ENCODE peak calls at places on chromosomes 1 and 21, in nine cellular contexts. One of them, this sample, is unnamed.

GRCh38 chr1:212256404-212256803 is 28.8 kb upstream of the PPP2R5A start:
- DNase-seq in ovary: no peak
- DNase-seq in heart right ventricle: no peak
- DNase-seq in small intestine: no peak
- DNase-seq in aorta: no peak
- DNase-seq in transverse colon: no peak
- DNase-seq in neural progenitor cell: no peak
- DNase-seq in naive thymus-derived CD4-positive, alpha-beta T cell: peak; percentile 59
- DNase-seq in AG04450: no peak
- DNase-seq in this sample: peak; percentile 59

GRCh38 chr1:1173793-1174415 is at the start of gene TTLL10:
- DNase-seq in naive thymus-derived CD4-positive, alpha-beta T cell: peak; percentile 31
- DNase-seq in AG04450: no peak
- DNase-seq in heart right ventricle: peak; percentile 15
- DNase-seq in ovary: no peak
- DNase-seq in aorta: peak; percentile 44
- DNase-seq in neural progenitor cell: peak; percentile 69
- DNase-seq in small intestine: no peak
- DNase-seq in transverse colon: peak; percentile 40
- DNase-seq in this sample: peak; percentile 62

GRCh38 chr1:70537788-70538187 is 126.7 kb downstream of the CTH start:
- DNase-seq in naive thymus-derived CD4-positive, alpha-beta T cell: no peak
- DNase-seq in neural progenitor cell: no peak
- DNase-seq in ovary: no peak
- DNase-seq in small intestine: no peak
- DNase-seq in heart right ventricle: no peak
- DNase-seq in aorta: no peak
- DNase-seq in AG04450: no peak
- DNase-seq in transverse colon: no peak
- DNase-seq in this sample: no peak

GRCh38 chr1:206461602-206462455 is 8.4 kb upstream of the IKBKE start:
- DNase-seq in naive thymus-derived CD4-positive, alpha-beta T cell: peak; percentile 59
- DNase-seq in ovary: peak; percentile 47
- DNase-seq in heart right ventricle: no peak
- DNase-seq in small intestine: peak; percentile 79
- DNase-seq in transverse colon: peak; percentile 82
- DNase-seq in neural progenitor cell: peak; percentile 78
- DNase-seq in AG04450: peak; percentile 41
- DNase-seq in aorta: peak; percentile 71
- DNase-seq in this sample: peak; percentile 73

GRCh38 chr1:87024936-87025537 is 110.6 kb downstream of the HS2ST1 start:
- DNase-seq in aorta: no peak
- DNase-seq in AG04450: no peak
- DNase-seq in naive thymus-derived CD4-positive, alpha-beta T cell: no peak
- DNase-seq in ovary: no peak
- DNase-seq in heart right ventricle: no peak
- DNase-seq in small intestine: peak; percentile 58
- DNase-seq in neural progenitor cell: peak; percentile 29
- DNase-seq in transverse colon: no peak
- DNase-seq in this sample: no peak

GRCh38 chr21:42862123-42862475 is 17.2 kb downstream of the WDR4 start:
- DNase-seq in neural progenitor cell: no peak
- DNase-seq in AG04450: no peak
- DNase-seq in heart right ventricle: no peak
- DNase-seq in ovary: no peak
- DNase-seq in transverse colon: no peak
- DNase-seq in naive thymus-derived CD4-positive, alpha-beta T cell: no peak
- DNase-seq in aorta: no peak
- DNase-seq in small intestine: no peak
- DNase-seq in this sample: no peak

GRCh38 chr1:4612991-4613390 is 41.4 kb upstream of the AJAP1 start:
- DNase-seq in ovary: no peak
- DNase-seq in aorta: peak; percentile 21
- DNase-seq in small intestine: no peak
- DNase-seq in heart right ventricle: no peak
- DNase-seq in neural progenitor cell: no peak
- DNase-seq in transverse colon: no peak
- DNase-seq in naive thymus-derived CD4-positive, alpha-beta T cell: no peak
- DNase-seq in AG04450: no peak
- DNase-seq in this sample: no peak

GRCh38 chr1:64516803-64517568 is 47.1 kb downstream of the CACHD1 start:
- DNase-seq in transverse colon: no peak
- DNase-seq in naive thymus-derived CD4-positive, alpha-beta T cell: no peak
- DNase-seq in small intestine: no peak
- DNase-seq in neural progenitor cell: no peak
- DNase-seq in AG04450: no peak
- DNase-seq in heart right ventricle: no peak
- DNase-seq in ovary: no peak
- DNase-seq in aorta: no peak
- DNase-seq in this sample: no peak

GRCh38 chr1:41844255-41844654 is 74.5 kb downstream of the HIVEP3 start:
- DNase-seq in aorta: no peak
- DNase-seq in AG04450: no peak
- DNase-seq in small intestine: no peak
- DNase-seq in naive thymus-derived CD4-positive, alpha-beta T cell: no peak
- DNase-seq in heart right ventricle: no peak
- DNase-seq in transverse colon: no peak
- DNase-seq in ovary: no peak
- DNase-seq in neural progenitor cell: no peak
- DNase-seq in this sample: no peak

GRCh38 chr1:94044290-94044790 is 76.6 kb downstream of the ABCA4 start:
- DNase-seq in aorta: peak; percentile 70
- DNase-seq in small intestine: peak; percentile 51
- DNase-seq in neural progenitor cell: no peak
- DNase-seq in naive thymus-derived CD4-positive, alpha-beta T cell: no peak
- DNase-seq in transverse colon: peak; percentile 29
- DNase-seq in AG04450: no peak
- DNase-seq in heart right ventricle: peak; percentile 68
- DNase-seq in ovary: no peak
- DNase-seq in this sample: no peak

GRCh38 chr1:115911298-115911697 is 65.0 kb upstream of the SLC22A15 start:
- DNase-seq in heart right ventricle: no peak
- DNase-seq in naive thymus-derived CD4-positive, alpha-beta T cell: no peak
- DNase-seq in ovary: no peak
- DNase-seq in AG04450: no peak
- DNase-seq in small intestine: peak; percentile 9
- DNase-seq in neural progenitor cell: no peak
- DNase-seq in aorta: no peak
- DNase-seq in transverse colon: no peak
- DNase-seq in this sample: no peak

GRCh38 chr1:59308839-59309238 is 11.9 kb downstream of the FGGY start:
- DNase-seq in neural progenitor cell: no peak
- DNase-seq in naive thymus-derived CD4-positive, alpha-beta T cell: no peak
- DNase-seq in small intestine: no peak
- DNase-seq in ovary: no peak
- DNase-seq in heart right ventricle: no peak
- DNase-seq in AG04450: no peak
- DNase-seq in aorta: no peak
- DNase-seq in transverse colon: no peak
- DNase-seq in this sample: peak; percentile 45

GRCh38 chr1:81851217-81851616 is 50.5 kb downstream of the ADGRL2 start:
- DNase-seq in neural progenitor cell: no peak
- DNase-seq in heart right ventricle: no peak
- DNase-seq in ovary: no peak
- DNase-seq in small intestine: no peak
- DNase-seq in naive thymus-derived CD4-positive, alpha-beta T cell: no peak
- DNase-seq in transverse colon: no peak
- DNase-seq in AG04450: no peak
- DNase-seq in aorta: no peak
- DNase-seq in this sample: no peak

GRCh38 chr1:52996653-52997052 is 65.4 kb upstream of the PODN start:
- DNase-seq in transverse colon: no peak
- DNase-seq in ovary: no peak
- DNase-seq in naive thymus-derived CD4-positive, alpha-beta T cell: no peak
- DNase-seq in aorta: no peak
- DNase-seq in AG04450: no peak
- DNase-seq in small intestine: no peak
- DNase-seq in neural progenitor cell: no peak
- DNase-seq in heart right ventricle: no peak
- DNase-seq in this sample: no peak

GRCh38 chr21:22631066-22631465 is 1632.9 kb downstream of the NCAM2 start:
- DNase-seq in AG04450: no peak
- DNase-seq in ovary: no peak
- DNase-seq in small intestine: no peak
- DNase-seq in heart right ventricle: no peak
- DNase-seq in aorta: no peak
- DNase-seq in neural progenitor cell: no peak
- DNase-seq in naive thymus-derived CD4-positive, alpha-beta T cell: no peak
- DNase-seq in transverse colon: no peak
- DNase-seq in this sample: no peak

GRCh38 chr1:19010995-19011696 is 54.7 kb upstream of the IFFO2 start:
- DNase-seq in transverse colon: peak; percentile 83
- DNase-seq in aorta: peak; percentile 93
- DNase-seq in ovary: peak; percentile 22
- DNase-seq in small intestine: peak; percentile 94
- DNase-seq in naive thymus-derived CD4-positive, alpha-beta T cell: peak; percentile 10
- DNase-seq in heart right ventricle: peak; percentile 35
- DNase-seq in AG04450: peak; percentile 92
- DNase-seq in neural progenitor cell: peak; percentile 55
- DNase-seq in this sample: peak; percentile 88

GRCh38 chr1:189597083-189597482 is 880.6 kb downstream of the BRINP3 start:
- DNase-seq in transverse colon: no peak
- DNase-seq in neural progenitor cell: no peak
- DNase-seq in ovary: no peak
- DNase-seq in naive thymus-derived CD4-positive, alpha-beta T cell: no peak
- DNase-seq in small intestine: no peak
- DNase-seq in aorta: no peak
- DNase-seq in AG04450: no peak
- DNase-seq in heart right ventricle: no peak
- DNase-seq in this sample: no peak

DNA sequence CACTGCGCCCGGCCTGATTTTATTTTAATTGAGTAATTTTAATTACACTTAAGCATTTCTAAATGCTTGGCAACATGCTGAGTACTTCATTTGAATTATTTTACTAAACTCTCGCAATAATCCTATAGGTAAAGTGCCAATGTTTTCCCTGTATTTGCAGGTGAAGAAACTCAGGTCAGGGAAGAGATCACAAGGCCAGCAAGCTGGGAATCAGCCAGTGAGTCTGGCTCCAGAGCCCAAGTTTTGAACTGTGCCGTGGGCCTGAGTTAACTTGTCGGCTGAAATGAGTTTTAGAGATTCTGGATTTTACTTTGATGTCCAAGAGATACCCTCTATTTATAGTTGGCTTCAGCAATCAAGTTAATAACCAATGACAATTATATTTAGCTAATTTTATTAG is 141.4 kb downstream of the CNIH3 start:
- DNase-seq in naive thymus-derived CD4-positive, alpha-beta T cell: no peak
- DNase-seq in neural progenitor cell: no peak
- DNase-seq in aorta: no peak
- DNase-seq in heart right ventricle: no peak
- DNase-seq in transverse colon: no peak
- DNase-seq in AG04450: no peak
- DNase-seq in ovary: no peak
- DNase-seq in small intestine: no peak
- DNase-seq in this sample: no peak
- H3K9me3 ChIP-seq in naive thymus-derived CD4-positive, alpha-beta T cell: no peaks in the 10 kb centered on the region
- H3K9me3 ChIP-seq in neural progenitor cell: peaks cover 10% of the 10 kb centered on the region
- H3K9me3 ChIP-seq in aorta: peaks cover 5% of the 10 kb centered on the region
- H3K9me3 ChIP-seq in heart right ventricle: no peaks in the 10 kb centered on the region
- H3K9me3 ChIP-seq in transverse colon: no peaks in the 10 kb centered on the region
- H3K9me3 ChIP-seq in AG04450: peaks cover 8% of the 10 kb centered on the region
- H3K9me3 ChIP-seq in ovary: no peaks in the 10 kb centered on the region
- H3K9me3 ChIP-seq in small intestine: no peaks in the 10 kb centered on the region
- H3K9me3 ChIP-seq in this sample: peaks cover 11% of the 10 kb centered on the region

DNA sequence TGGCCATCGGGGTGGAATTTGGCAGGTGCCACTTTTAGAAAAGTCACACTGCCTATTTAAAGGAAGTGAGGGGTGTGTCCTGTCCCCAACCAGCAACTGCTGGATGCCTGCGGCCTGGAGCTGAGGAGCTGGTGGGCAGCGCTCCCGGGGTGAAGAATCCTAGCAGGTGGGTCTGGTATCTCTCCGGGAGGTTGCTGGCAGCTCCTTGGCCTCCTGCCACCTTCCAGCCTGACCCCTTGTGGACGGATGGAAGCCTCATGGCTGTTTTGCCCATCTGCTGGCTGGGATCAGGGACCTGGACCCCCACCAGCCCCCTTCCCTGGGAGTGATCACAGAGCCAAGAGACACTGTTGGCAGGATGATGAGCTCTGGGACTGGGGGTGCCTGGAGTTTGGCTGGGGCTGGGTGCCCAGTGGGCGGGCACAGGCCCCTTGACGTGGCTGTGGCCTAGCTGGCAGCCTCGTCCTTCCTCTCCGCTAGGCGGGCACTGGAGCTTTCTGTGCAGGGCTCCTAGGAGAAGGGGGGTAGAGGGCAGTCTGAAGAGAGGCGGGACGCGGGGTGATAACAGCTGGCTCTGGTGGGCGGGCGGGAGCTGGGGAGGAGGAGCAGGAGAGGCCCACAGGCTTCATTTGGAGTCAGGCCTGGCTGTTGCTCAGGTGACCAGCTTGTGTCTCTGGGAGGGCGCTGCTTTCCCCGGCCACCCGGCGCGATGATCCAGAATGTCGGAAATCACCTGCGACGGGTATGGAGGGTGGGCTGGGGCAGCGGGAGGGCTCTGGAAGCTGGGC is at the start of gene ACOT11:
- DNase-seq in aorta: peak; percentile 93
- DNase-seq in small intestine: no peak
- DNase-seq in heart right ventricle: peak; percentile 85
- DNase-seq in transverse colon: peak; percentile 70
- DNase-seq in naive thymus-derived CD4-positive, alpha-beta T cell: no peak
- DNase-seq in ovary: peak; percentile 95
- DNase-seq in AG04450: no peak
- DNase-seq in neural progenitor cell: peak; percentile 44
- DNase-seq in this sample: no peak
- H3K4me3 ChIP-seq in aorta: peak within 1 kb of the TSS; percentile 30
- H3K4me3 ChIP-seq in small intestine: no peak within 1 kb of the TSS
- H3K4me3 ChIP-seq in heart right ventricle: peak within 1 kb of the TSS; percentile 55
- H3K4me3 ChIP-seq in transverse colon: peak within 1 kb of the TSS; percentile 8
- H3K4me3 ChIP-seq in naive thymus-derived CD4-positive, alpha-beta T cell: no peak within 1 kb of the TSS
- H3K4me3 ChIP-seq in ovary: peak within 1 kb of the TSS; percentile 27
- H3K4me3 ChIP-seq in AG04450: no peak within 1 kb of the TSS
- H3K4me3 ChIP-seq in neural progenitor cell: no peak within 1 kb of the TSS
- H3K4me3 ChIP-seq in this sample: no peak within 1 kb of the TSS

GRCh38 chr1:28161770-28162550 is 14.5 kb downstream of the PTAFR start:
- DNase-seq in naive thymus-derived CD4-positive, alpha-beta T cell: no peak
- DNase-seq in small intestine: no peak
- DNase-seq in AG04450: no peak
- DNase-seq in transverse colon: no peak
- DNase-seq in aorta: no peak
- DNase-seq in ovary: no peak
- DNase-seq in heart right ventricle: no peak
- DNase-seq in neural progenitor cell: no peak
- DNase-seq in this sample: no peak
- H3K27ac ChIP-seq in naive thymus-derived CD4-positive, alpha-beta T cell: no peak overlapping the region
- H3K27ac ChIP-seq in small intestine: no peak overlapping the region
- H3K27ac ChIP-seq in AG04450: no peak overlapping the region
- H3K27ac ChIP-seq in transverse colon: no peak overlapping the region
- H3K27ac ChIP-seq in aorta: no peak overlapping the region
- H3K27ac ChIP-seq in ovary: no peak overlapping the region
- H3K27ac ChIP-seq in heart right ventricle: peak overlapping the region; percentile 23
- H3K27ac ChIP-seq in neural progenitor cell: no peak overlapping the region
- H3K27ac ChIP-seq in this sample: no peak overlapping the region

DNA sequence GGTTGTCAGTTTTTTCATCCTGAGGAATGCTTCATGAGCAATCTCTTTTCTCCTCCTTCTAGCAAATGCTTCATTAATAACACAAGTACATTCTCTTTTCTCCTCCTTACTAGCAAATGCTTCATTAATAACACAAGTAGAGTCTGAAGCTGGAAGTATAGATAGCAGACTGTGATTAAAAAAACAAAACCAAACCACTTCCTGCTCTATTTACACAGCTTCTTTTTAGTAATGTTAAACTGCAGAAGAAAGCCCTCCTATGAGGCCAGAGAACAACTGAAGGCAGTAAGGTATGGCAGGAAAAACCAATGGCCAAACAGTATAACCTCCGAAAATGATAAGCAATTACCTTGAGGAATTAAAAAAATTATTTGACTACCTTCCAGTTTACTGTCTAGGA is 90.1 kb downstream of the ZSWIM5 start:
- DNase-seq in ovary: no peak
- DNase-seq in heart right ventricle: no peak
- DNase-seq in naive thymus-derived CD4-positive, alpha-beta T cell: no peak
- DNase-seq in AG04450: no peak
- DNase-seq in neural progenitor cell: no peak
- DNase-seq in transverse colon: no peak
- DNase-seq in small intestine: peak; percentile 36
- DNase-seq in aorta: no peak
- DNase-seq in this sample: peak; percentile 9
- H3K9me3 ChIP-seq in ovary: no peaks in the 10 kb centered on the region
- H3K9me3 ChIP-seq in heart right ventricle: no peaks in the 10 kb centered on the region
- H3K9me3 ChIP-seq in naive thymus-derived CD4-positive, alpha-beta T cell: no peaks in the 10 kb centered on the region
- H3K9me3 ChIP-seq in AG04450: peaks cover 3% of the 10 kb centered on the region
- H3K9me3 ChIP-seq in neural progenitor cell: no peaks in the 10 kb centered on the region
- H3K9me3 ChIP-seq in transverse colon: no peaks in the 10 kb centered on the region
- H3K9me3 ChIP-seq in small intestine: no peaks in the 10 kb centered on the region
- H3K9me3 ChIP-seq in aorta: no peaks in the 10 kb centered on the region
- H3K9me3 ChIP-seq in this sample: no peaks in the 10 kb centered on the region

This sample was measured in CD4-positive, CD25-positive, alpha-beta regulatory T cell.